ENCODE peak calls at places on chromosomes 4 and X, in ten cellular contexts. U is activated gamma-delta T cell treated with Interleukin-2 at 50 U/mL for 16 hours; X is aorta; H is A172; C is activated naive CD4-positive, alpha-beta T cell treated with Interleukin-2 at 50 U/mL for 16 hours; V is NCI-H2081; K is fibroblast of the conjunctiva; Z is GM04503; I is C1 segment of cervical spinal cord; M is kidney tubule cell. B is an unnamed sample.
A peak's percentile ranks its signal among the peaks of the same experiment; 100 is the strongest.

GRCh38 chr4:177574446-177574845 is 132.2 kb upstream of the AGA start:
- DNase-seq in U (no peak), X (no peak), H (peak; percentile 57), C (no peak), V (no peak), K (no peak), Z (no peak), I (no peak), M (peak; percentile 12), B (no peak)

GRCh38 chr4:78864405-78865024 is 74.7 kb downstream of the PAQR3 start:
- DNase-seq in U (peak; percentile 4), X (no peak), H (peak; percentile 53), C (no peak), V (peak; percentile 59), K (peak; percentile 84), Z (peak; percentile 34), I (no peak), M (peak; percentile 75), B (no peak)

GRCh38 chrX:109856974-109857373 is 123.9 kb upstream of the ACSL4 start:
- DNase-seq in U (peak; percentile 4), X (no peak), H (no peak), C (no peak), V (peak; percentile 29), K (no peak), Z (no peak), I (no peak), M (peak; percentile 46), B (no peak)

GRCh38 chrX:40877869-40878268 is 142.5 kb upstream of the MED14 start:
- DNase-seq in U (peak; percentile 10), X (no peak), H (no peak), C (no peak), V (peak; percentile 0), K (no peak), Z (no peak), I (no peak), M (peak; percentile 13), B (no peak)

GRCh38 chrX:103376979-103377324 is 614 bp downstream of the BEX3 start:
- DNase-seq in U (no peak), X (no peak), H (no peak), C (peak; percentile 1), V (peak; percentile 71), K (no peak), Z (no peak), I (peak; percentile 44), M (no peak), B (no peak)

GRCh38 chr4:8342651-8343050 is 73.1 kb downstream of the HTRA3 start:
- DNase-seq in U (no peak), X (no peak), H (no peak), C (no peak), V (no peak), K (no peak), Z (no peak), I (no peak), M (no peak), B (no peak)

GRCh38 chr4:76028242-76028859 is 5.1 kb upstream of the CXCL10 start:
- DNase-seq in U (no peak), X (no peak), H (no peak), C (no peak), V (peak; percentile 19), K (no peak), Z (no peak), I (no peak), M (peak; percentile 25), B (no peak)

GRCh38 chrX:97705936-97706335 is 822.2 kb downstream of the RPA4 start:
- DNase-seq in U (no peak), X (no peak), H (no peak), C (no peak), V (no peak), K (peak; percentile 12), Z (peak; percentile 28), I (no peak), M (no peak), B (no peak)

GRCh38 chr4:150119492-150119891 is 41.2 kb downstream of the DCLK2 start:
- DNase-seq in U (no peak), X (no peak), H (peak; percentile 66), C (no peak), V (no peak), K (no peak), Z (no peak), I (no peak), M (peak; percentile 64), B (no peak)

GRCh38 chr4:69640289-69640688 is 847 bp upstream of the UGT2A2 start:
- DNase-seq in U (no peak), X (no peak), H (no peak), C (no peak), V (no peak), K (no peak), Z (no peak), I (no peak), M (no peak), B (no peak)

GRCh38 chr4:35300996-35301774 is 943.1 kb downstream of the ARAP2 start:
- DNase-seq in U (no peak), X (no peak), H (no peak), C (no peak), V (no peak), K (no peak), Z (no peak), I (no peak), M (no peak), B (no peak)

GRCh38 chr4:1973661-1974060 is 35.1 kb downstream of the NELFA start:
- DNase-seq in U (no peak), X (peak; percentile 33), H (no peak), C (no peak), V (no peak), K (no peak), Z (no peak), I (no peak), M (no peak), B (peak; percentile 65)

GRCh38 chrX:352582-353314 is 34.0 kb downstream of the PPP2R3B start:
- DNase-seq in U (no peak), X (peak; percentile 42), H (no peak), C (no peak), V (no peak), K (no peak), Z (no peak), I (no peak), M (no peak), B (no peak)

GRCh38 chrX:35726176-35726575 is 72.0 kb upstream of the MAGEB16 start:
- DNase-seq in U (no peak), X (no peak), H (peak; percentile 16), C (no peak), V (peak; percentile 32), K (no peak), Z (no peak), I (no peak), M (peak; percentile 40), B (no peak)

GRCh38 chr4:62135565-62136156 is 935.5 kb downstream of the ADGRL3 start:
- DNase-seq in U (no peak), X (no peak), H (peak; percentile 13), C (no peak), V (no peak), K (no peak), Z (no peak), I (no peak), M (peak; percentile 72), B (no peak)

GRCh38 chr4:125432078-125432477 is 117.3 kb downstream of the FAT4 start:
- DNase-seq in U (no peak), X (no peak), H (peak; percentile 18), C (no peak), V (no peak), K (no peak), Z (no peak), I (no peak), M (no peak), B (peak; percentile 7)

GRCh38 chr4:85715996-85716737 is 241.2 kb downstream of the ARHGAP24 start:
- DNase-seq in U (no peak), X (no peak), H (no peak), C (no peak), V (no peak), K (peak; percentile 8), Z (no peak), I (no peak), M (no peak), B (no peak)

GRCh38 chr4:70192895-70193294 is 2.6 kb upstream of the ODAM start:
- DNase-seq in U (no peak), X (no peak), H (no peak), C (no peak), V (no peak), K (no peak), Z (no peak), I (no peak), M (no peak), B (no peak)

GRCh38 chr4:140069068-140069467 is 84.9 kb downstream of the MAML3 start:
- DNase-seq in U (no peak), X (peak; percentile 62), H (no peak), C (no peak), V (no peak), K (no peak), Z (no peak), I (no peak), M (no peak), B (no peak)

GRCh38 chr4:102478186-102478585 is 23.0 kb upstream of the NFKB1 start:
- DNase-seq in U (no peak), X (no peak), H (no peak), C (no peak), V (no peak), K (no peak), Z (no peak), I (no peak), M (no peak), B (no peak)

GRCh38 chr4:160371446-160371845 is 1268.6 kb downstream of the RAPGEF2 start:
- DNase-seq in U (no peak), X (no peak), H (no peak), C (no peak), V (no peak), K (no peak), Z (no peak), I (no peak), M (no peak), B (no peak)

GRCh38 chr4:174423257-174423944 is 98.9 kb downstream of the HPGD start:
- DNase-seq in U (no peak), X (peak; percentile 51), H (peak; percentile 78), C (no peak), V (peak; percentile 26), K (peak; percentile 30), Z (peak; percentile 9), I (no peak), M (peak; percentile 95), B (no peak)

GRCh38 chr4:94636004-94636403 is 121.8 kb upstream of the BMPR1B start:
- DNase-seq in U (no peak), X (no peak), H (no peak), C (no peak), V (no peak), K (no peak), Z (no peak), I (no peak), M (no peak), B (no peak)

GRCh38 chr4:23680616-23681518 is 209.0 kb downstream of the PPARGC1A start:
- DNase-seq in U (no peak), X (no peak), H (peak; percentile 27), C (no peak), V (no peak), K (peak; percentile 2), Z (no peak), I (no peak), M (peak; percentile 68), B (no peak)

GRCh38 chr4:67897686-67898085 is 13.9 kb upstream of the TMPRSS11D start:
- DNase-seq in U (no peak), X (no peak), H (no peak), C (no peak), V (no peak), K (no peak), Z (no peak), I (no peak), M (no peak), B (no peak)

GRCh38 chr4:15754323-15754722 is 23.8 kb upstream of the CD38 start:
- DNase-seq in U (peak; percentile 47), X (no peak), H (peak; percentile 38), C (peak; percentile 40), V (no peak), K (no peak), Z (no peak), I (no peak), M (no peak), B (no peak)

GRCh38 chr4:175953960-175954521 is 111.6 kb upstream of the WDR17 start:
- DNase-seq in U (no peak), X (no peak), H (no peak), C (no peak), V (no peak), K (no peak), Z (no peak), I (no peak), M (no peak), B (no peak)

GRCh38 chr4:45662996-45663395 is 460.9 kb downstream of the GABRG1 start:
- DNase-seq in U (no peak), X (no peak), H (peak; percentile 35), C (no peak), V (peak; percentile 82), K (peak; percentile 22), Z (peak; percentile 0), I (no peak), M (peak; percentile 64), B (peak; percentile 59)